ENCODE peak calls at places on chromosomes 13 and 19, in six cellular contexts. One of them, this sample, is unnamed.

GRCh38 chr19:41373993-41374392 is 2.3 kb upstream of the TMEM91 start:
- DNase-seq in heart right ventricle: peak
- DNase-seq in esophagus muscularis mucosa: peak
- DNase-seq in breast epithelium: no peak
- DNase-seq in endothelial cell: no peak
- DNase-seq in Peyer's patch: no peak
- DNase-seq in this sample: peak

GRCh38 chr13:97986841-97987240 is 33.4 kb downstream of the IPO5 start:
- DNase-seq in heart right ventricle: no peak
- DNase-seq in esophagus muscularis mucosa: no peak
- DNase-seq in breast epithelium: no peak
- DNase-seq in endothelial cell: no peak
- DNase-seq in Peyer's patch: peak
- DNase-seq in this sample: no peak

GRCh38 chr19:52910648-52911047 is 12.6 kb downstream of the ZNF888 start:
- DNase-seq in heart right ventricle: no peak
- DNase-seq in esophagus muscularis mucosa: no peak
- DNase-seq in breast epithelium: no peak
- DNase-seq in endothelial cell: no peak
- DNase-seq in Peyer's patch: no peak
- DNase-seq in this sample: no peak

GRCh38 chr19:46428278-46429141 is at the start of gene PNMA8C:
- DNase-seq in heart right ventricle: peak
- DNase-seq in esophagus muscularis mucosa: no peak
- DNase-seq in breast epithelium: peak
- DNase-seq in endothelial cell: peak
- DNase-seq in Peyer's patch: peak
- DNase-seq in this sample: peak

GRCh38 chr13:24150613-24151012 is 9.9 kb upstream of the SPATA13 start:
- DNase-seq in heart right ventricle: no peak
- DNase-seq in esophagus muscularis mucosa: no peak
- DNase-seq in breast epithelium: no peak
- DNase-seq in endothelial cell: no peak
- DNase-seq in Peyer's patch: no peak
- DNase-seq in this sample: no peak

GRCh38 chr13:20814224-20814910 is 40.6 kb upstream of the EEF1AKMT1 start:
- DNase-seq in heart right ventricle: peak
- DNase-seq in esophagus muscularis mucosa: peak
- DNase-seq in breast epithelium: peak
- DNase-seq in endothelial cell: no peak
- DNase-seq in Peyer's patch: peak
- DNase-seq in this sample: peak

GRCh38 chr13:112102243-112102642 is 35.3 kb downstream of the SOX1 start:
- DNase-seq in heart right ventricle: no peak
- DNase-seq in esophagus muscularis mucosa: peak
- DNase-seq in breast epithelium: no peak
- DNase-seq in endothelial cell: no peak
- DNase-seq in Peyer's patch: no peak
- DNase-seq in this sample: no peak

GRCh38 chr19:51948979-51949378 is 21.7 kb downstream of the ZNF613 start:
- DNase-seq in heart right ventricle: peak
- DNase-seq in esophagus muscularis mucosa: no peak
- DNase-seq in breast epithelium: no peak
- DNase-seq in endothelial cell: no peak
- DNase-seq in Peyer's patch: no peak
- DNase-seq in this sample: no peak

GRCh38 chr13:113582841-113583631 is 1.5 kb upstream of the TFDP1 start:
- DNase-seq in heart right ventricle: no peak
- DNase-seq in esophagus muscularis mucosa: peak
- DNase-seq in breast epithelium: no peak
- DNase-seq in endothelial cell: no peak
- DNase-seq in Peyer's patch: no peak
- DNase-seq in this sample: peak

GRCh38 chr13:112434032-112434431 is 57.9 kb downstream of the SPACA7 start:
- DNase-seq in heart right ventricle: no peak
- DNase-seq in esophagus muscularis mucosa: peak
- DNase-seq in breast epithelium: no peak
- DNase-seq in endothelial cell: no peak
- DNase-seq in Peyer's patch: no peak
- DNase-seq in this sample: no peak

GRCh38 chr19:36987091-36987490 is 71.0 kb downstream of the ZNF568 start:
- DNase-seq in heart right ventricle: no peak
- DNase-seq in esophagus muscularis mucosa: no peak
- DNase-seq in breast epithelium: no peak
- DNase-seq in endothelial cell: no peak
- DNase-seq in Peyer's patch: no peak
- DNase-seq in this sample: no peak

DNA sequence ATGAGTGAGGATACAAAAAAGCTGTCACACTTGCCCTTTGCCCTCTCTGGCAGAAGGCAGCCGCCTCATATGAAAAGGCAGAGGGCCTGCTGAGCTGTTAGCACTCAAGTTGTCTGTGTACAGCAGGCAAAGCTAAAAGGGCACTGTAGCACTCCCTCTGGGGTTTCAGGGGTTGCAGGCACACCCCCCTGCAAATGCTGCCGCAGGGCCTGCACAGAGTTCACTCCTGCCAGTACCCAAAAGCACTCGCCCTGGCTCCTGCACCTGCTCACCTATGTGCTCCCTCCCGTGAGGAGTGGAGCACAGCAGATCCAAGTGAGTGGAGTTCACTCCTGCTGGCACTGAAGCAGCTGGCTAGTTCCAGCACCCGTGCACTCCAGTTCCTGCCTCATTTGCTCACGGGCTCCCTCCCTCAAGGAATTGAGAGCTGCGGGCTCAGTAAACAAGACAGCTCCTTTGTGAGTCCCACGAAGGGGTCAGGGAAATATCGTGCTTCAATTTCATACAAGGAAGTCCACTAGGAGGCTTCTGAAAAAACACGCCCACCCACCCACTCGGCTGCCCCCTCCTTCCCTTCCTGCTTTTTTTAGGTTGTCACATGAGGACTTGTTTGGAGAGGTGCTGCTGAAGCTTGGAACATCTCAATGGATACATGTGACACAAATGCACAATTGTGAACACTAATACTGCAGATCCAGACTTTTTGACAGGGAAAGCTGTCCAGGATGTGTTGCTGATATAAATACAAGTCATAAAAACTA is 9.9 kb upstream of the RCBTB2 start:
- DNase-seq in heart right ventricle: peak
- DNase-seq in esophagus muscularis mucosa: no peak
- DNase-seq in breast epithelium: peak
- DNase-seq in endothelial cell: peak
- DNase-seq in Peyer's patch: no peak
- DNase-seq in this sample: no peak
- TF ChIP-seq CTCF in heart right ventricle: peak
- TF ChIP-seq CTCF in esophagus muscularis mucosa: peak
- TF ChIP-seq CTCF in breast epithelium: no peak
- TF ChIP-seq CTCF in endothelial cell: no peak
- TF ChIP-seq CTCF in Peyer's patch: no peak
- TF ChIP-seq CTCF in this sample: no peak

DNA sequence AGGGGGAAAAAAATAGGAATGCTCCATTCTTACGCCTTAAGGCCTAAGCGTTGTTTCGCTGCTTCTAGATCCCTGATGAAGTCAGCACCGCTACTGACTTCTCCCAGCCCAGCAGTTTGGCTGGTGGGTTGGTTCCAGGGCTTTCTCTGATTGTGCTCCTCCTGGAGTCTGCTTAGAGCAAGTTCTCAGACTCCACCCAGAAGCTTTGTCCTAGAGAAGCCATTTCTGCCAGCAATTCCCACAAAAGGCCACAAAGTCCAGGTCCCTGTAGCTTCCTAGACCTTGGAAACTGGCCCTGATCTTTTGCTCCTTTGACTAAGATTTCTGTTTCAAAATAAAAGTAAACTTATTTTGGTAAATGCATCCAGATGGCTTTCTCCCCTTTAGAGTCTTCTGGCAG is 65.4 kb downstream of the KCTD12 start:
- DNase-seq in heart right ventricle: peak
- DNase-seq in esophagus muscularis mucosa: no peak
- DNase-seq in breast epithelium: peak
- DNase-seq in endothelial cell: no peak
- DNase-seq in Peyer's patch: no peak
- DNase-seq in this sample: no peak
- TF ChIP-seq CTCF in heart right ventricle: peak
- TF ChIP-seq CTCF in esophagus muscularis mucosa: peak
- TF ChIP-seq CTCF in breast epithelium: no peak
- TF ChIP-seq CTCF in endothelial cell: no peak
- TF ChIP-seq CTCF in Peyer's patch: no peak
- TF ChIP-seq CTCF in this sample: no peak

DNA sequence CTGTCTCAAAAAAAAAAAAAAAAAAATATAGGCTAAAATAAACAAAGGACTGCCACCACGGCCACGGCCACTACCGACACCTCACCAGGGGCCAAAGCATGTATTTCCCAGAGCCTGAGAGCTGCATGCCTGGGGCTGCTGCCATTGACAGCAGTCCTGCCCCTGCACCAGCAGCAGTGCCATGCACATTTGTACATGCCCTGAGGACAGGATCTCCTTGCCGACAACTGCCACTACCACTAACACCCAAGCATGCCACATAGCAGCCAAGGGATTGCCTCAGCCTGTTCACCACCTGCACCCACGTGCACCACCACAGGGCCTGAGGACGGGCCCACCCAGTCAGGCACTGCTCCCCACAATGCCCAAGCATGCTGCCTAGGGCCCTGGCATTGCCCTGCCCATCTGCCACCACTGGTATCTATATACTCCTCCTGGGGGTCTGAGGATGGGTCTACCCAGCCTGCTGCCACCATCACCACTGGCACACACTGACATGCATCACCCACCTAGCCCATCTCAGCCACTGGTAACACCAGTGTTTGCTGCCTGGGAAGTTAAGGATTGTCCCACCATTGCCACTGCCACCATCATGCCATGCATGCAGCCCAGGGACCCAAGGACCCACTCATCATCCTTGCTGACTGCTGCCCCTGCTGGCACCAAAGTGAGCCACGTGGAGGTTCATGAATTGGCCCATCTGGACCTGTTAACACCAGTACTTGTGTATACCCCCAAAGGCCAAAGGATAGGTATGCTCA is 10.6 kb upstream of the NUP62 start:
- DNase-seq in heart right ventricle: no peak
- DNase-seq in esophagus muscularis mucosa: no peak
- DNase-seq in breast epithelium: no peak
- DNase-seq in endothelial cell: no peak
- DNase-seq in Peyer's patch: no peak
- DNase-seq in this sample: no peak
- TF ChIP-seq CTCF in heart right ventricle: no peak
- TF ChIP-seq CTCF in esophagus muscularis mucosa: no peak
- TF ChIP-seq CTCF in breast epithelium: no peak
- TF ChIP-seq CTCF in endothelial cell: peak
- TF ChIP-seq CTCF in Peyer's patch: no peak
- TF ChIP-seq CTCF in this sample: no peak

DNA sequence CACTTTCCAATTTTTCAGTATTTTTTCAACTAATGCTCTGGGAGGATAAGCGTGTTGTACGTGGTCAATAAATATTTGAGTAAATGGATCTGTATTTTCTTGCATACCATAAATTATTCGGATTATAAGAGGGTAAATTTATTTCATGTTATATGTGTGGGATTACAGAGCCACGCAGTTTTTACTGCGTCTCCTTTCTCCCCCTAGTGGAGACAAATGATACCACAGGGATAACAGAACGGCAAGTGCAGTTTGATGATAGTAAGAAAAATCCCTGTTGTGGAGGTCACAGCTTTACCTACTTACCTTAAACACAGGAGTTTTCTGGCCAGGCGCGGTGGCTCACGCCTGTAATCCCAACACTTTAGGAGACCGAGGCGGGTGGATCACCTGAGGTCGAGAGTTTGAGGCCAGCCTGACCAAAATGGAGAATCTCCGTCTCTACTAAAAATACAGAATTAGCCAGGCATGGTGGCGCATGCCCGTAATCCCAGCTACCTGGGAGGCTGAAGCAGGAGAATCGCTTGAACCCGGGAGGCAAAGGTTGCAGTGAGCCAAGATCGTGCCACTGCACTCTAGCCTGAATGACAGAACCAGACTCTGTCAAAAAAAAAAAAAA is 16.8 kb downstream of the MBD3L2B start:
- DNase-seq in heart right ventricle: no peak
- DNase-seq in esophagus muscularis mucosa: no peak
- DNase-seq in breast epithelium: no peak
- DNase-seq in endothelial cell: peak
- DNase-seq in Peyer's patch: no peak
- DNase-seq in this sample: no peak
- TF ChIP-seq CTCF in heart right ventricle: peak
- TF ChIP-seq CTCF in esophagus muscularis mucosa: no peak
- TF ChIP-seq CTCF in breast epithelium: no peak
- TF ChIP-seq CTCF in endothelial cell: peak
- TF ChIP-seq CTCF in Peyer's patch: no peak
- TF ChIP-seq CTCF in this sample: peak

DNA sequence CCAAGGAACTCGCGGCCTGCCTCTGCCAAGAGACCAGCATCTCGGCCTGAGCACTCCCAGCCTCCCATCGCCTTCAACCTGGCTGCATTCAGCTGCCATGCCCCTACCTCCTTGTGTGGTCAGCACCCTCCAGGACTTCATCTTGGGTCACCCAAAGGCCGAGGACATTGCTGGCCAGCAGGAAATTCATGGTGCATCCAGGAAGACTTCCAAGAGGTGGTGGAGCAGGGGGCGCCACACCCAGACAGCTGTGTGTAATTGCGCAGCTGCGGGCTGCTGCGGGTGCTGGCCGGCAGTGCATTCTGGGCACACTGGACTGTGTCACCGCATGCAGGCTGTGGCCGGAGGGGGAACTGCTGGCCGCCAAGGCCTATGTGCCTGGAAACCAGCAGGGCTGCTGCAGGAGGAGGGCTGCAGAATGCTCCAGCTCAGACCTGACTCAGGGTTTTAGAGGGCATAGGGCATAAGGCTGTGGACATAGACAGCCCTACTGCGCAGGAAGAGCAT is 164.3 kb upstream of the TUBA3C start:
- DNase-seq in heart right ventricle: no peak
- DNase-seq in esophagus muscularis mucosa: no peak
- DNase-seq in breast epithelium: no peak
- DNase-seq in endothelial cell: no peak
- DNase-seq in Peyer's patch: no peak
- DNase-seq in this sample: no peak
- TF ChIP-seq CTCF in heart right ventricle: no peak
- TF ChIP-seq CTCF in esophagus muscularis mucosa: no peak
- TF ChIP-seq CTCF in breast epithelium: no peak
- TF ChIP-seq CTCF in endothelial cell: no peak
- TF ChIP-seq CTCF in Peyer's patch: no peak
- TF ChIP-seq CTCF in this sample: no peak

This sample was measured in lung.